ENCODE peak calls at places on chromosomes 6 and 20, in seven cellular contexts. W, J, D, E, H, Y and I are unnamed samples.

GRCh38 chr6:15491255-15491985 is 171.4 kb downstream of the DTNBP1 start:
- DNase-seq in W (peak), J (peak), D (peak), E (peak), H (peak), Y (peak), I (peak)

GRCh38 chr6:160926281-160927276 is 65.0 kb upstream of the MAP3K4 start:
- DNase-seq in W (no peak), J (no peak), D (no peak), E (no peak), H (no peak), Y (no peak), I (no peak)

GRCh38 chr6:1970151-1970561 is 275.2 kb downstream of the GMDS start:
- DNase-seq in W (no peak), J (no peak), D (no peak), E (no peak), H (no peak), Y (no peak), I (no peak)

GRCh38 chr6:167437888-167438484 is 113.1 kb downstream of the TTLL2 start:
- DNase-seq in W (no peak), J (no peak), D (no peak), E (no peak), H (no peak), Y (no peak), I (no peak)

GRCh38 chr20:46065006-46065405 is 24.8 kb downstream of the NCOA5 start:
- DNase-seq in W (no peak), J (no peak), D (no peak), E (no peak), H (no peak), Y (no peak), I (no peak)

GRCh38 chr6:101000334-101000733 is 119.2 kb upstream of the ASCC3 start:
- DNase-seq in W (peak), J (no peak), D (no peak), E (no peak), H (no peak), Y (no peak), I (no peak)

GRCh38 chr6:81331526-81331925 is 421.0 kb downstream of the TENT5A start:
- DNase-seq in W (no peak), J (no peak), D (no peak), E (no peak), H (no peak), Y (no peak), I (no peak)

GRCh38 chr6:72290620-72291019 is 331.2 kb upstream of the KCNQ5 start:
- DNase-seq in W (no peak), J (no peak), D (no peak), E (no peak), H (no peak), Y (no peak), I (no peak)

GRCh38 chr6:45946352-45946751 is 69.3 kb downstream of the CLIC5 start:
- DNase-seq in W (no peak), J (no peak), D (peak), E (no peak), H (no peak), Y (no peak), I (no peak)

GRCh38 chr6:112851141-112851540 is 504.0 kb downstream of the RFPL4B start:
- DNase-seq in W (no peak), J (no peak), D (peak), E (no peak), H (no peak), Y (no peak), I (no peak)

GRCh38 chr6:149457316-149457884 is 27.4 kb downstream of the ZC3H12D start:
- DNase-seq in W (no peak), J (no peak), D (no peak), E (no peak), H (no peak), Y (no peak), I (no peak)

GRCh38 chr6:63636516-63636968 is 940 bp downstream of the PHF3 start:
- DNase-seq in W (peak), J (peak), D (peak), E (peak), H (peak), Y (peak), I (no peak)

GRCh38 chr20:8640461-8640860 is 428.4 kb upstream of the PLCB4 start:
- DNase-seq in W (no peak), J (no peak), D (no peak), E (no peak), H (no peak), Y (no peak), I (no peak)

GRCh38 chr6:162100091-162100490 is 627.5 kb downstream of the PRKN start:
- DNase-seq in W (no peak), J (no peak), D (no peak), E (no peak), H (no peak), Y (no peak), I (no peak)

GRCh38 chr6:133447924-133448323 is 206.8 kb downstream of the EYA4 start:
- DNase-seq in W (peak), J (no peak), D (no peak), E (no peak), H (no peak), Y (no peak), I (no peak)

GRCh38 chr6:106055442-106055975 is 30.6 kb upstream of the PRDM1 start:
- DNase-seq in W (no peak), J (no peak), D (peak), E (no peak), H (no peak), Y (no peak), I (no peak)

GRCh38 chr6:100457251-100457990 is 7.3 kb downstream of the SIM1 start:
- DNase-seq in W (no peak), J (no peak), D (no peak), E (no peak), H (no peak), Y (no peak), I (no peak)

GRCh38 chr6:70396796-70397729 is 16.2 kb upstream of the FAM135A start:
- DNase-seq in W (peak), J (no peak), D (no peak), E (no peak), H (no peak), Y (no peak), I (no peak)

GRCh38 chr20:34861386-34862084 is 11.1 kb downstream of the GGT7 start:
- DNase-seq in W (no peak), J (no peak), D (no peak), E (no peak), H (no peak), Y (no peak), I (no peak)

GRCh38 chr20:62962221-62962879 is 9.8 kb downstream of the SLC17A9 start:
- DNase-seq in W (no peak), J (no peak), D (no peak), E (no peak), H (no peak), Y (no peak), I (no peak)

GRCh38 chr6:108558372-108559096 is 2.2 kb upstream of the FOXO3 start:
- DNase-seq in W (peak), J (peak), D (peak), E (peak), H (peak), Y (peak), I (peak)

GRCh38 chr20:24950836-24951525 is 1.9 kb downstream of the CST7 start:
- DNase-seq in W (no peak), J (no peak), D (no peak), E (no peak), H (no peak), Y (no peak), I (no peak)

GRCh38 chr6:23655502-23655901 is 470.5 kb upstream of the NRSN1 start:
- DNase-seq in W (no peak), J (no peak), D (no peak), E (no peak), H (no peak), Y (no peak), I (no peak)

GRCh38 chr6:111871725-111872520 is 1.3 kb downstream of the FYN start:
- DNase-seq in W (peak), J (no peak), D (peak), E (no peak), H (no peak), Y (no peak), I (no peak)

GRCh38 chr6:53104916-53105315 is 39.7 kb downstream of the FBXO9 start:
- DNase-seq in W (no peak), J (no peak), D (no peak), E (no peak), H (no peak), Y (no peak), I (no peak)

GRCh38 chr6:149233056-149233715 is 84.3 kb upstream of the TAB2 start:
- DNase-seq in W (peak), J (no peak), D (peak), E (no peak), H (peak), Y (no peak), I (no peak)

GRCh38 chr6:136927313-136927712 is 5.2 kb downstream of the SLC35D3 start:
- DNase-seq in W (peak), J (no peak), D (peak), E (no peak), H (peak), Y (no peak), I (no peak)

GRCh38 chr6:46972521-46972920 is 50.8 kb upstream of the ADGRF5 start:
- DNase-seq in W (no peak), J (no peak), D (no peak), E (no peak), H (no peak), Y (no peak), I (no peak)